ENCODE peak calls at places on chromosomes 12 and 14, in eight cellular contexts. Z is H54, A is transverse colon, X is lower leg skin, W is A549, H is spleen, O is Peyer's patch, F is heart left ventricle. V is an unnamed sample.

GRCh38 chr12:26795899-26796298 is 37.1 kb downstream of the ITPR2 start:
- DNase-seq in W (no peak), O (no peak), X (no peak), A (no peak), Z (no peak), H (no peak), F (no peak), V (no peak)

GRCh38 chr14:64410084-64410774 is 22.1 kb downstream of the MTHFD1 start:
- DNase-seq in H (no peak), Z (no peak), O (no peak), X (peak), W (peak), A (no peak), F (no peak), V (no peak)

GRCh38 chr12:92848740-92849139 is 80.4 kb downstream of the EEA1 start:
- DNase-seq in Z (no peak), W (no peak), X (no peak), A (no peak), O (no peak), H (no peak), F (no peak), V (no peak)

GRCh38 chr14:103091041-103091882 is 3.3 kb upstream of the EXOC3L4 start:
- DNase-seq in O (peak), A (peak), Z (peak), F (peak), H (peak), W (no peak), X (no peak), V (peak)

GRCh38 chr12:526089-526488 is 66.3 kb downstream of the B4GALNT3 start:
- DNase-seq in W (no peak), F (no peak), Z (no peak), H (no peak), X (no peak), O (no peak), A (no peak), V (no peak)

GRCh38 chr12:47214001-47214619 is 134.4 kb upstream of the AMIGO2 start:
- DNase-seq in H (no peak), F (no peak), Z (no peak), O (no peak), W (no peak), X (no peak), A (no peak), V (no peak)

GRCh38 chr14:95326987-95327386 is 7.3 kb upstream of the CLMN start:
- DNase-seq in F (no peak), W (no peak), X (no peak), A (no peak), O (no peak), H (no peak), Z (no peak), V (no peak)

GRCh38 chr12:95073698-95074520 is 491 bp upstream of the NR2C1 start:
- DNase-seq in H (no peak), A (no peak), O (no peak), X (no peak), W (no peak), Z (no peak), F (no peak), V (no peak)

GRCh38 chr14:68790656-68791077 is 2.2 kb downstream of the ZFP36L1 start:
- DNase-seq in F (peak), X (peak), O (no peak), A (no peak), Z (no peak), H (peak), W (no peak), V (peak)

GRCh38 chr14:96084796-96085195 is 45.6 kb downstream of the C14orf132 start:
- DNase-seq in W (no peak), F (no peak), A (no peak), X (no peak), Z (no peak), H (peak), O (no peak), V (no peak)

GRCh38 chr12:107584523-107584922 is 101.1 kb upstream of the PWP1 start:
- DNase-seq in Z (no peak), X (no peak), W (no peak), O (no peak), F (no peak), A (no peak), H (no peak), V (no peak)

GRCh38 chr14:68715032-68715924 is 77.6 kb downstream of the ZFP36L1 start:
- DNase-seq in F (no peak), H (no peak), W (peak), X (peak), Z (no peak), O (no peak), A (no peak), V (peak)

GRCh38 chr12:20646239-20646827 is 48.8 kb upstream of the SLCO1C1 start:
- DNase-seq in Z (peak), H (no peak), F (no peak), O (no peak), X (no peak), A (no peak), W (peak), V (peak)

GRCh38 chr12:3202734-3203446 is 125.7 kb downstream of the TSPAN9 start:
- DNase-seq in O (peak), H (no peak), A (peak), W (peak), Z (peak), X (peak), F (no peak), V (peak)

GRCh38 chr12:65603428-65604351 is 220.6 kb upstream of the HMGA2 start:
- DNase-seq in F (peak), X (no peak), A (peak), H (no peak), W (peak), O (no peak), Z (peak), V (no peak)

GRCh38 chr12:115598827-115599226 is 678.7 kb downstream of the MED13L start:
- DNase-seq in W (no peak), F (peak), A (peak), H (no peak), Z (no peak), X (no peak), O (no peak), V (no peak)

GRCh38 chr14:93655078-93655750 is 133.1 kb downstream of the PRIMA1 start:
- DNase-seq in F (no peak), O (no peak), Z (peak), H (no peak), A (no peak), X (no peak), W (peak), V (peak)

GRCh38 chr12:40921563-40922163 is 229.4 kb downstream of the CNTN1 start:
- DNase-seq in O (no peak), F (no peak), A (no peak), Z (no peak), H (no peak), W (peak), X (no peak), V (peak)

GRCh38 chr12:22415342-22416309 is 81.1 kb upstream of the ST8SIA1 start:
- DNase-seq in W (peak), X (no peak), A (no peak), F (no peak), Z (no peak), O (no peak), H (no peak), V (no peak)

GRCh38 chr14:71181215-71182003 is 274.1 kb downstream of the PCNX1 start:
- DNase-seq in W (peak), O (no peak), H (no peak), X (no peak), Z (no peak), F (no peak), A (no peak), V (no peak)

GRCh38 chr12:124956571-124956970 is 32.4 kb downstream of the DHX37 start:
- DNase-seq in Z (no peak), W (no peak), X (no peak), A (no peak), O (no peak), F (no peak), H (no peak), V (no peak)

GRCh38 chr14:101862177-101862576 is 100.7 kb downstream of the PPP2R5C start:
- DNase-seq in O (no peak), F (no peak), Z (peak), H (no peak), W (no peak), A (no peak), X (no peak), V (no peak)

GRCh38 chr12:125075-125474 is 58.5 kb downstream of the IQSEC3 start:
- DNase-seq in H (no peak), X (no peak), O (no peak), W (no peak), A (no peak), F (no peak), Z (no peak), V (no peak)

DNA sequence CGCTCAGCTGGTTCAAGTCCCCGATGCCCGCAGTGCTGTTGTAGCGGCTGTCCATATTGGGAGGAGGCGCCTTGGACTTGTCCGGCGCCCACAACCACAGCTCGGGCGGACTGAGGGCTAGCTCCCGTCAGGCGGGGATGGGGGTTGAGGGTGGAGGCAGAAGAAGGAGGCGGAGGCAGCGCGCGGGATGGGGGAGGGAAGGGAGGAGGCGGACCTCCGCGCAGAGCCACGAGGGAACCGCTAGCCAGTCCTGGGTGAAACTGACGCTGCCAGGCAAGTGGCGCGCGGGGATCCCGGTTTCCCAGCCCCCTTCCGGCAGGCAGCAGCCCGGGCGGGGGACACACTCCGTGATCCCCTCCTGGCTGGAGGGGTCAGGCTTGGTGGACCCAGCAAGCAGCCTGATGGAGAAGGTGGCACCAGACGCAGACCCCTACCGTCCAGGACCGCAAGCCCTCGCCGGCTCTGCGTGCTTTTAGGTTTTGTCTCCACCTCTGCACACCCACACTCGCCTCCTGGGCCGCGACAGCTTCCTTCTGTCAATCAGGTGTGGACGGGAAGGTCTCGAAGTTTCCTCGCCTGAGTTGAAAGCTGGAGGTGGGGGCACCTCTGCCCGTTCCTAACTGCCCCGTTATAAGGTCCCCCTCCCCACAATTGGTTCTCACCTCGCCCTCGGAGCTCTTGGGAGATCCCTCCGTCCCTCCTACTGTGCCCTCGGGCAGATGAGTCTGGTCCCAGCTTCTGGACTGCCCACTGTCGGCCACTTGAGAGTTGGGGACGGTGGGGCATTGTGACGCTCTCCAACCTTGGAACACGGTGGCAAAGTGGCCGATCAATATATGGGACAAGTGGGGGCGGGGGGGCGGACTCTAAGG is at the start of gene CPNE8:
- DNase-seq in A (peak), F (peak), H (peak), O (peak), X (peak), Z (peak), W (peak), V (peak)
- TF ChIP-seq POLR2A in A (peak), F (peak), H (no peak), O (peak), X (no peak), Z (no peak), W (peak), V (peak)

GRCh38 chr12:111405149-111405855 is 421 bp upstream of the SH2B3 start:
- DNase-seq in A (peak), Z (peak), F (peak), O (peak), W (peak), H (peak), X (peak), V (peak)
- TF ChIP-seq POLR2A in A (peak), Z (no peak), F (peak), O (no peak), W (no peak), H (no peak), X (no peak), V (peak)

GRCh38 chr14:91327661-91328312 is 83.3 kb upstream of the GPR68 start:
- DNase-seq in H (no peak), X (no peak), O (no peak), W (no peak), A (no peak), F (no peak), Z (no peak), V (no peak)
- TF ChIP-seq POLR2A in H (no peak), X (no peak), O (no peak), W (no peak), A (no peak), F (no peak), Z (no peak), V (no peak)

GRCh38 chr12:120532701-120533238 is 1.4 kb upstream of the RNF10 start:
- DNase-seq in H (no peak), O (no peak), W (no peak), A (no peak), X (no peak), Z (no peak), F (no peak), V (no peak)

GRCh38 chr12:120534703-120535655 is 823 bp downstream of the RNF10 start:
- DNase-seq in F (peak), X (peak), Z (peak), W (peak), O (peak), H (peak), A (peak), V (peak)

GRCh38 chr12:120536064-120536791 is 2.1 kb downstream of the RNF10 start:
- DNase-seq in O (no peak), W (no peak), F (no peak), A (peak), X (no peak), H (no peak), Z (no peak), V (peak)

GRCh38 chr12:120538281-120539156 is 4.4 kb downstream of the RNF10 start:
- DNase-seq in F (peak), O (peak), A (peak), X (no peak), W (peak), H (peak), Z (peak), V (peak)

DNA sequence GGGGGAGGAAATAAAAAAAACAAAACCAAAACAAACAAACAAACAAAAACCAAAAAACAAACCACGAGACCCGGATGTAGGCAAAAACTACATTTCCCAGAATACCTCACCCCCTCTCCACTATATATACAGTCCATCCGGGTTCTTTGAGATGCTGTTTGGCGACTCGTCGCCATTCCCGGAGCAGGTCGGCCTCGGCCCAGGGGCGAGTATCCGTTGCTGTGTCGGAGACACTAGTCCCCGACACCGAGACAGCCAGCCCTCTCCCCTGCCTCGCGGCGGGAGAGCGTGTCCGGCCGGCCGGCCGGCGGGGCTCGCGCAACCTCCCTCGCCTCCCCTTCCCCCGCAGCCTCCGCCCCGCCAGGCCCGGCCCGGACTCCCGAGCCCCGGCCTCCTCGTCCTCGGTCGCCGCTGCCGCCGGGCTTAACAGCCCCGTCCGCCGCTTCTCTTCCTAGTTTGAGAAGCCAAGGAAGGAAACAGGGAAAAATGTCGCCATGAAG is at the start of gene RNF10:
- DNase-seq in Z (peak), X (peak), F (peak), O (peak), W (peak), A (peak), H (peak), V (peak)
- TF ChIP-seq POLR2A in Z (peak), X (peak), F (peak), O (peak), W (peak), A (peak), H (peak), V (peak)